ENCODE peak calls at places on chromosomes 12 and 14, in eight cellular contexts. C, E, P, Q, D, M, Y and Z are unnamed samples.

GRCh38 chr12:57584690-57585089 is 6.3 kb upstream of the PIP4K2C start:
- DNase-seq in P (no peak), Q (no peak), E (no peak), Y (no peak), C (no peak), D (no peak), M (no peak), Z (no peak)

GRCh38 chr14:61196792-61197191 is 84.3 kb downstream of the TMEM30B start:
- DNase-seq in D (no peak), M (no peak), Q (no peak), Y (no peak), C (no peak), P (no peak), E (no peak), Z (no peak)

GRCh38 chr12:52036587-52037171 is 14.6 kb upstream of the NR4A1 start:
- DNase-seq in D (no peak), M (peak; percentile 88), E (peak; percentile 80), Y (no peak), C (no peak), P (peak; percentile 73), Q (no peak), Z (no peak)

GRCh38 chr12:110536834-110537604 is 34.9 kb downstream of the RAD9B start:
- DNase-seq in C (no peak), M (no peak), Q (no peak), P (no peak), E (no peak), D (no peak), Y (no peak), Z (no peak)

GRCh38 chr14:91100086-91100485 is 13.8 kb upstream of the DGLUCY start:
- DNase-seq in E (no peak), Y (no peak), Q (no peak), C (no peak), M (no peak), P (no peak), D (no peak), Z (no peak)

GRCh38 chr14:69423279-69423678 is 24.8 kb downstream of the SLC39A9 start:
- DNase-seq in C (no peak), M (no peak), Q (no peak), Y (no peak), P (no peak), D (no peak), E (no peak), Z (no peak)

GRCh38 chr12:1502441-1502785 is 92.0 kb downstream of the FBXL14 start:
- DNase-seq in M (no peak), C (no peak), D (peak; percentile 17), E (no peak), P (no peak), Q (no peak), Y (no peak), Z (no peak)

GRCh38 chr12:62737201-62737600 is 197.7 kb downstream of the PPM1H start:
- DNase-seq in C (no peak), D (no peak), Y (no peak), Q (no peak), M (no peak), P (no peak), E (no peak), Z (no peak)

GRCh38 chr14:103444837-103445524 is 59.8 kb downstream of the MARK3 start:
- DNase-seq in E (no peak), Q (no peak), C (no peak), P (peak; percentile 76), Y (no peak), M (no peak), D (no peak), Z (no peak)

GRCh38 chr14:38044710-38045109 is 163.0 kb upstream of the SSTR1 start:
- DNase-seq in Y (no peak), C (no peak), Q (no peak), M (no peak), E (no peak), P (no peak), D (no peak), Z (no peak)

GRCh38 chr14:79947440-79947839 is 263.9 kb downstream of the DIO2 start:
- DNase-seq in Y (no peak), C (no peak), Q (no peak), M (no peak), E (no peak), D (no peak), P (no peak), Z (no peak)

GRCh38 chr12:123094349-123095073 is 56.4 kb downstream of the PITPNM2 start:
- DNase-seq in Y (peak; percentile 65), Q (no peak), M (no peak), E (peak; percentile 70), D (no peak), C (peak; percentile 51), P (peak; percentile 30), Z (no peak)

GRCh38 chr12:27060740-27061139 is 21.6 kb downstream of the C12orf71 start:
- DNase-seq in E (no peak), Y (no peak), C (no peak), M (no peak), D (no peak), P (no peak), Q (no peak), Z (no peak)

GRCh38 chr12:49552014-49552413 is 13.2 kb downstream of the KCNH3 start:
- DNase-seq in C (no peak), Y (no peak), Q (no peak), D (no peak), M (no peak), P (no peak), E (peak; percentile 77), Z (no peak)

GRCh38 chr14:38311655-38312054 is 55.8 kb upstream of the CLEC14A start:
- DNase-seq in Q (no peak), E (no peak), M (no peak), P (no peak), Y (no peak), D (no peak), C (no peak), Z (no peak)

DNA sequence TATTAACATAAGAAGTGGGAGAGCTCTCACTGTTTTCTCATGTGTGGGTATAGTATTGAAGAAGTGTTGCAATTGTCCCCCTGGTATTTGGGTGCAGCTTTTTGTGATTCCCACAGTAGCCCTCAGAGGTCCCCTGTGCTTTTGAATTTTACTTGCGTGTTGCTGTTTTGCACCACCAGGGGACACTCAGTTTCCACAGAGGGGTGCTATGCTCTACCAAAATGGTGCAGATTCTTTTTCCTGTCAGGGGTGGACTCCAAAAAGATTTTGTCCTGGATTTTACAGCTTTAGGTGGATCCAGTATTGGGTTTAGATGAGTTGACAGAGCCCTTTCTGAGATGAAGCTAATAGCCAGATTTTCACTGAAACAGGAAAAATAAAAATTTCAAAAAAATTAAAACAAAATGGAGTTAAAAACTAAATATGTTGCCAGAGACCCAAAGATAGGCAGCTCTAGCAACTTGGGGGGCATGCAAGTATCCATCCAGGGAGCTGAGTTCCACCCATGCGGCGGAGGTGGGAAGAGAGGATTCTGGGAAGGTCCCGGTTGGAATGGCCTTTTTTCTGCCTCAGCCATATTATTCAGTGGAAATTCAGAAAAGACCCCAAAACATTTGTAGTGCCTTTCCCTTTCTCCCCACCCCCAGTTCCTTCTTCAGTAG is 50.2 kb downstream of the TTLL5 start:
- DNase-seq in E (peak; percentile 40), C (peak; percentile 51), Q (no peak), M (peak; percentile 45), P (peak; percentile 27), Y (peak; percentile 34), D (no peak), Z (no peak)
- TF ChIP-seq CTCF in E (peak; percentile 61), C (peak; percentile 96), Q (peak; percentile 32), M (peak; percentile 51), P (peak; percentile 95), Y (peak; percentile 90), D (peak; percentile 88), Z (peak; percentile 96)

DNA sequence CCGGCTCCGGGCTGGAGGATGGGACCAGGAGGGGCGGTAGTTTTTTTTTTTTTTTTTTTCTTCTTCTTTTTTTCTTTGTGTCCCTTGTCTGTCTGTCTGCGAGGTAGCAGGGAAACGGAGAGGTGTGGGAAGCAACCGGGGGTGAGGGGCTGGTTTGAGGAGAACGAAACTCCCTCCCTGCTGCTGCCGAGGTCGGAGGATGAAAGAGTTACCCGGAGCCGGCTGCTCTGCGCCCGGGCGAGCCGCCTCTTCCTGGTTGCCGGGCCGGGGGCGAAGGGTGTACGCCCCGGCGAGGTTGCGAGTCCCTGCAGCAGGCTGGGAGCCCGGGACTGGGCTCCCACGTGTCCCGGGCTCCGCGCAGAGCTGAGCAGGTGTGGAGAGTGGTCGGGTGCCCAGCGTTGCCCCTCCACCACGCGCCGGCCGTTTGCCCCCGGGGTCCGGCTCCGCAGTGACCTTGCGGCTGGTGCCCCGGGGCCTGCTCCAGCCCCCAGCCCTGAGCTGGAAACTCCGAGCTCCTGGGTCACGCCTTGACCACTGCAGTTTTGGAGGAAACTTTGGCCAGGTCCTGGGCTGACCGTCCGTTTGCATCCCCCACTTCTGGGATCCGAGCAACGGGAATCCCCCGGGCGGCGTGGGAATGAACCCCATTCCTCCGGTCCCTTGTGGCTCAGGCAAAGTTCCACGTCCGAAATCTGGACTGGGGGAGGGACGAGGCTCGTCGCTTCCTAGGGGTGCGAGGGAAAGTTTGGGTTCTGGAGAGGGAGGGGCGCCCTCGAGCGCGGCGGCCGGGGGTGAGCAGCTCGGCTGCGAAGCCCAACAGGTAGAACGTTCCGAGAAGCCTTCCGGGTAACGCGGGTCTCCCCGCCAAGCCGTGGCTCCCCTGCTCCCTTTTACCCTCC is 1.2 kb downstream of the CHST11 start:
- DNase-seq in P (no peak), D (no peak), Y (no peak), C (no peak), E (peak; percentile 30), M (peak; percentile 80), Q (no peak), Z (no peak)
- TF ChIP-seq CTCF in P (no peak), D (peak; percentile 24), Y (no peak), C (no peak), E (no peak), M (no peak), Q (no peak), Z (peak; percentile 46)

GRCh38 chr12:70393787-70394519 is 27.9 kb downstream of the KCNMB4 start:
- DNase-seq in E (peak; percentile 33), P (peak; percentile 28), D (no peak), Q (no peak), M (no peak), C (no peak), Y (no peak), Z (no peak)

GRCh38 chr12:70386771-70387170 is 20.7 kb downstream of the KCNMB4 start:
- DNase-seq in Y (no peak), C (no peak), M (no peak), Q (no peak), P (no peak), D (no peak), E (no peak), Z (no peak)

GRCh38 chr12:70383886-70384285 is 17.8 kb downstream of the KCNMB4 start:
- DNase-seq in Y (no peak), P (no peak), M (no peak), E (no peak), D (no peak), Q (no peak), C (no peak), Z (no peak)

DNA sequence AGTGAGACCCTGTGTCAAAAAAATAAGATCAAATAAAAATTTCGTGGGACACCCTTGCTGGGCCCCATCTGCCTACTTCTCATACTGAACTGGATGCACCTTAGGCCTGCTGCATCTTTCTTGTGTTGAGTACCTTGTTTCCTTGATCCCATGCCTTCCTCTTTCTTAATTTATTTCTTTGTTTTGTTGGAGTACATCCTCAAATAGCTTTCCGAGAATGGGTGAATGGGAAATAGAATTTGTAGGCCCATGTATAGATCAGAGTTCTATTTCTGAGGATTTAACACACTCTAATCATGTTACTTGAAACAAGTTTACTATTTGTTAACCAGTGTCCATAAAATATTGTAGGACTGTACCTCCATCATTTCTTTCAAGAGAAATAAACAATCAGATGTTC is 23.6 kb downstream of the KCNMB4 start:
- DNase-seq in Q (no peak), E (no peak), Y (no peak), P (no peak), C (no peak), D (no peak), M (no peak), Z (no peak)
- TF ChIP-seq CTCF in Q (no peak), E (no peak), Y (no peak), P (no peak), C (no peak), D (no peak), M (no peak), Z (no peak)

GRCh38 chr12:53452159-53453077 is 516 bp downstream of the PCBP2 start:
- DNase-seq in C (peak; percentile 66), Q (peak; percentile 49), Y (peak; percentile 81), D (peak; percentile 87), E (peak; percentile 94), P (peak; percentile 83), M (peak; percentile 88), Z (no peak)
- TF ChIP-seq CTCF in C (peak; percentile 22), Q (peak; percentile 59), Y (peak; percentile 20), D (peak; percentile 56), E (peak; percentile 35), P (peak; percentile 24), M (no peak), Z (peak; percentile 80)